ENCODE peak calls at places on chromosomes 11 and 22, in four cellular contexts. S, Q, G and Z are unnamed samples.

GRCh38 chr11:45984192-45984591 is 61.7 kb downstream of the LARGE2 start:
- DNase-seq in S (no peak), Q (no peak), G (no peak), Z (no peak)

GRCh38 chr11:121127809-121128208 is 26.8 kb downstream of the TECTA start:
- DNase-seq in S (no peak), Q (no peak), G (no peak), Z (no peak)

GRCh38 chr11:14539867-14540475 is 19.8 kb upstream of the PSMA1 start:
- DNase-seq in S (no peak), Q (no peak), G (no peak), Z (no peak)

GRCh38 chr22:41021655-41022454 is 70.5 kb upstream of the EP300 start:
- DNase-seq in S (peak), Q (peak), G (peak), Z (peak)

GRCh38 chr11:116885951-116886629 is 48.7 kb upstream of the APOA1 start:
- DNase-seq in S (no peak), Q (no peak), G (no peak), Z (no peak)

GRCh38 chr11:27621440-27622161 is 78.7 kb downstream of the BDNF start:
- DNase-seq in S (no peak), Q (no peak), G (no peak), Z (no peak)

GRCh38 chr22:16954060-16954403 is 54.0 kb downstream of the GAB4 start:
- DNase-seq in S (no peak), Q (no peak), G (no peak), Z (no peak)

GRCh38 chr11:47267858-47268257 is 2.1 kb upstream of the MADD start:
- DNase-seq in S (no peak), Q (no peak), G (no peak), Z (no peak)

GRCh38 chr11:35077709-35078695 is 61.0 kb upstream of the CD44 start:
- DNase-seq in S (no peak), Q (peak), G (no peak), Z (no peak)

GRCh38 chr11:64323373-64323772 is 5.5 kb downstream of the PRDX5 start:
- DNase-seq in S (no peak), Q (no peak), G (no peak), Z (no peak)

GRCh38 chr11:64320556-64320955 is 2.6 kb downstream of the PRDX5 start:
- DNase-seq in S (no peak), Q (no peak), G (no peak), Z (no peak)

GRCh38 chr11:64322925-64323260 is 5.0 kb downstream of the PRDX5 start:
- DNase-seq in S (no peak), Q (no peak), G (no peak), Z (no peak)

GRCh38 chr11:64321026-64321425 is 3.1 kb downstream of the PRDX5 start:
- DNase-seq in S (no peak), Q (no peak), G (no peak), Z (no peak)

DNA sequence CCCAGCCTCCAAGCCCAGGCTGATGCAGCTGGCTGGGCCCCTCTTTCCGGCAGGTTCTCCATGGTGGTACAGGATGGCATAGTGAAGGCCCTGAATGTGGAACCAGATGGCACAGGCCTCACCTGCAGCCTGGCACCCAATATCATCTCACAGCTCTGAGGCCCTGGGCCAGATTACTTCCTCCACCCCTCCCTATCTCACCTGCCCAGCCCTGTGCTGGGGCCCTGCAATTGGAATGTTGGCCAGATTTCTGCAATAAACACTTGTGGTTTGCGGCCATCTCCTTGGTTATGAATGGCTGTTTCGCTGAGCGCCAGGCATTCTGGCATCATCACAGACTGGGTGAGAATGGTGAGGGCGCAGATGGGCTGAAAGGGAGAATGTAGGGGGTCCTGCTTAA is 3.6 kb downstream of the PRDX5 start:
- DNase-seq in S (no peak), Q (no peak), G (no peak), Z (no peak)
- TF ChIP-seq JUND in S (no peak), Q (no peak), G (no peak), Z (no peak)

GRCh38 chr11:19938866-19939265 is 221.4 kb downstream of the DBX1 start:
- DNase-seq in S (no peak), Q (no peak), G (no peak), Z (no peak)

GRCh38 chr11:19935507-19935906 is 222.9 kb downstream of the NAV2 start:
- DNase-seq in S (no peak), Q (no peak), G (no peak), Z (no peak)

GRCh38 chr11:19936461-19936860 is 223.8 kb downstream of the DBX1 start:
- DNase-seq in S (no peak), Q (no peak), G (no peak), Z (no peak)

GRCh38 chr11:19938051-19938856 is 222.0 kb downstream of the DBX1 start:
- DNase-seq in S (peak), Q (peak), G (peak), Z (no peak)

GRCh38 chr11:19939415-19939929 is 220.8 kb downstream of the DBX1 start:
- DNase-seq in S (no peak), Q (no peak), G (no peak), Z (no peak)
- TF ChIP-seq JUND in S (no peak), Q (no peak), G (no peak), Z (no peak)

GRCh38 chr11:1936072-1936780 is 10.9 kb upstream of the MRPL23 start:
- DNase-seq in S (peak), Q (no peak), G (peak), Z (no peak)

GRCh38 chr11:1933416-1934325 is 13.5 kb upstream of the MRPL23 start:
- DNase-seq in S (no peak), Q (no peak), G (no peak), Z (no peak)

GRCh38 chr11:1935156-1936071 is 11.7 kb upstream of the MRPL23 start:
- DNase-seq in S (peak), Q (no peak), G (no peak), Z (no peak)

GRCh38 chr11:1932681-1933080 is 13.2 kb downstream of the TNNT3 start:
- DNase-seq in S (no peak), Q (no peak), G (no peak), Z (no peak)

GRCh38 chr11:1934326-1935155 is 12.6 kb upstream of the MRPL23 start:
- DNase-seq in S (no peak), Q (no peak), G (no peak), Z (no peak)
- TF ChIP-seq JUND in S (no peak), Q (no peak), G (no peak), Z (no peak)

GRCh38 chr11:69245041-69245440 is 48.9 kb upstream of the MYEOV start:
- DNase-seq in S (no peak), Q (no peak), G (no peak), Z (no peak)
- TF ChIP-seq JUND in S (no peak), Q (no peak), G (no peak), Z (no peak)

DNA sequence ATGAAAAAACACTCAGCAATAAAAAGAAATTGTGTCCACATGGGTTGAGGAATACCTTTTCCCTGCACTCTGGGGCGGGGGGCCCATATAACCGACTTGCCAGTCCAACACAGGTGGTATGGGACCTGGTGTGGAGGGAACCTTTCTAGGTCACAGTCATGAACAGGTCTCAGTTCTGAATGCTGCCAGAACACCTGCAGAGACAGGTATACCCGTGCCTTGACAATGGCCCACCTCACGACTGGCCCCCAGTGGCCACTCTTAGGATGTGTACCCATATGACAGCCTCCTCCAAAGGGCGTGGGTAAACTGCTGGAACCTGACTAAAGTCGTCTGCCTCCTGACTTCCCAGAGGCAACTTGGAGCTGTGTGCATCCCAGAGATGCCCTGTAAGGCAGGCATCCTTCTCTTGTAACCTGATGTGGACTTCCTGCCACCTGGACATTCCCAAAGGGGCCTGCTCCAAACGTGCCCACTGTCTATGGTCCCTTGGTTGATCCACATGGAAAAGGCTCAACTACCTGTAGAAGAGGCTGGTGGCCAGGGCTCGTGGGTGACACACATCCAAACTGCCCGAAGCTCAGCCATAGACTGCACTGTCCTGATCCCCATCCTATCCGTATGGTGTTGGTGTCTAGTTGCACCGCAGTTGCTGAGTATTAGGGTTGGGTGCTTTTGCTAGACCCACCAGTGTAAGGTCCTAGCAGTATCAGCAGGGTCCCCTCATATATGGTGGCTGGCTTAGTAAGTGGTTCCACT is 859.3 kb downstream of the BRD1 start:
- DNase-seq in S (peak), Q (peak), G (no peak), Z (peak)
- TF ChIP-seq JUND in S (no peak), Q (no peak), G (no peak), Z (no peak)

GRCh38 chr11:65432133-65432650 is 9.6 kb downstream of the NEAT1 start:
- DNase-seq in S (no peak), Q (no peak), G (no peak), Z (no peak)

GRCh38 chr11:65433657-65434056 is 11.1 kb downstream of the NEAT1 start:
- DNase-seq in S (no peak), Q (no peak), G (no peak), Z (no peak)

GRCh38 chr11:65434057-65434666 is 11.6 kb downstream of the NEAT1 start:
- DNase-seq in S (no peak), Q (no peak), G (no peak), Z (no peak)

GRCh38 chr11:65431452-65432132 is 9.0 kb downstream of the NEAT1 start:
- DNase-seq in S (no peak), Q (no peak), G (no peak), Z (no peak)

GRCh38 chr11:65432686-65433582 is 10.3 kb downstream of the NEAT1 start:
- DNase-seq in S (no peak), Q (no peak), G (no peak), Z (no peak)
- TF ChIP-seq JUND in S (no peak), Q (no peak), G (peak), Z (no peak)

GRCh38 chr22:23067023-23067650 is 3.2 kb upstream of the GNAZ start:
- DNase-seq in S (peak), Q (no peak), G (no peak), Z (no peak)

GRCh38 chr22:23068832-23069385 is 1.4 kb upstream of the GNAZ start:
- DNase-seq in S (no peak), Q (no peak), G (no peak), Z (no peak)

GRCh38 chr22:23067691-23068090 is 2.6 kb upstream of the GNAZ start:
- DNase-seq in S (peak), Q (no peak), G (no peak), Z (no peak)

GRCh38 chr22:23069502-23070357 is 589 bp upstream of the GNAZ start:
- DNase-seq in S (peak), Q (peak), G (peak), Z (peak)

DNA sequence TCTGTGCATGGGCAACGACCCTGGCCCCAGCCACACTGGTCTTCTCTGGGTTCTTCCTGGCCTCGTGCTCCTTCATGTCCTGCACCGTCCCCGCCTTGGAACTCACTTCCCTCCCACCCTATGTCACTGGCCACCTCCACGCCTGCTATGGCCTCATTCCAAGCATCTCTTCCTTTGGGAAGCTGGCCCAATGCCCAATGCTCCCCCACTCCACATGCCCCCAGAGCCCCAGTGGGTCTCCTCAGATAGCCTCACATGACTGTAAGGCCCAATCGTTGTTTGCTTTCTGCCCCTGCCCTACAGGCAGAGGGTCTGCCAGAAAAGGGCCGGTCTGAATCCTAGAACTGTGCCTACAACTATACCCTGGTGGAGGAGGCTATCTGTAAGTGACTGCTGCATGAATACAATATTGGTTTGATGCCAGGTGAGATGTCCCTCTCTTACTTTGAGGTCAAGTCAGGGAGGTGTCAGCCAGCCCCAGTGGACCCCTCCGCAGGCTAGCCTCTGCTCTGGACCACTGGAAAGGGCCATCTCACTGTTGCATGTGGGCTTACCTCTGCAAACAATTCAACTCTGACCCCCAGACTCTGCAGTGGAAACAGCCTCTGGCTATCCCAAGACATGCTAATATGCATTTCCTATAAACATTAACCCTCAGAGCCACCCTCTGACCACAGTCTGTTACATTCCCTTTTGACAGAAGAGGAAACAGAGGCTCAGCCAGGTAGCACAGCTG is 2.1 kb upstream of the GNAZ start:
- DNase-seq in S (no peak), Q (no peak), G (no peak), Z (no peak)
- TF ChIP-seq JUND in S (no peak), Q (no peak), G (no peak), Z (no peak)

DNA sequence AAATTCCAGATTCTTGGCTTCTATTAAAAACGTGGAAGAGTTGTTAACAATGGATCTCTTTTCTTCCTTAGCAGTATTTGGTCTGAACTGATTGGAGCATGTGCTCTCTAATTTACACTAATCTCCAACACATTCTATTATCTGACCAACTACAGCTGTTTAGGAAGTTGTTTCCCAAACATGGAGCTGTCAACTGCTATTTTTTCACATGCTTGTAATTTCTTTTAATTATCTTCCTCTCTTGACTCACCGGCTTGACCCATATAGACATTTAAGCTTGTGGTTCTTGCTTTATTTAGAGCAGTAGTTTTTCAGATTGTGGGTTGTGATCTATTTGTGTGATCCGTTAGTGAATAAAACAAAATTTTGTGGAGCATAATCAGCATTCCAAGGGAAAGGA is 40.8 kb downstream of the CTNND1 start:
- DNase-seq in S (no peak), Q (no peak), G (no peak), Z (no peak)
- TF ChIP-seq JUND in S (no peak), Q (no peak), G (no peak), Z (no peak)

DNA sequence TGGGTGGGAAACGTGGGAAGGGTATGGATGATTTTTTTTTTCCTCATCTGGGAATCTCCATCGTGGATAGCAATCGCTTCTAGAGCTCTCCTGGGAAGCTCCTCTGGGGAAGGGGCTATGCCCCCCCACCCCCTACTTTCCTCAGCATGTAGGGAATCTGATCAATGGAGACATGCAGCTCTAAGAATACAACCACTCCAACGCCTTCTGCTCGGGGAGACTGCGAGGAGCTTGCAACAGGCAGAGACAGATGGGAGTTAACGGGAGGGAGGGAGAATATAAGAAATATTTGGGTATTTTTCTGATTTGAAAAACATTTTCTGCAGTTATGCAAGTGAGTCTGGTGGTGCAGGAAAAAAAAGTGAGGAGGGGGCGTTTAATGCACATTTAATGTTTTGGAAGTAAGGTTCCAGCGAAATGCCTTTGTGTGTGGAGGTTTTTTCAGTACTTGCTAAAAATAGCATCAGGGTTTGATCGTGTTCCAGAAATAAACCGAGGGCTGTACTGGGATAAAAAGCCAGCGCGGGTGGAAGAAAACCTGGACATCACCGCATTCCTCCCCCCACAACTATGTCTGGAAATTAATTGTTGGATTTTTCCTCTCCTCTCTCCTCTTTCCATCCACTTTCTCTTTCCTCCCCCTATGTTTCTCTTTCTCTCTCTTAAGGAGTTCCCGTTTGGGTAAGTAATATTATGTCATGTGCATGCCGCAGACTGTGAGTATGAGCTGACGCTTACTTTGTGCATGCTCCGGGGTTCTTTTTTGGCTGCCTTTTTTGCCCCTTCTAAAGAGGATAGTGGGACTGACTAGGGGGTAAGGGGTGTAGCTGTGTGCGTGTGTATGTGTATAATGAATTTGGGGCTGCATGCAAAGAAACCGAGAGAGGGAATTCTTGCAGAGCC is 104.4 kb upstream of the HSD17B12 start:
- DNase-seq in S (no peak), Q (no peak), G (no peak), Z (no peak)
- TF ChIP-seq JUND in S (no peak), Q (no peak), G (no peak), Z (no peak)

GRCh38 chr11:5690216-5690615 is 626 bp downstream of the TRIM22 start:
- DNase-seq in S (no peak), Q (no peak), G (no peak), Z (no peak)

GRCh38 chr11:5691963-5692358 is 2.4 kb downstream of the TRIM22 start:
- DNase-seq in S (no peak), Q (no peak), G (no peak), Z (no peak)

GRCh38 chr11:5688482-5688881 is 1.1 kb upstream of the TRIM22 start:
- DNase-seq in S (no peak), Q (no peak), G (no peak), Z (no peak)

GRCh38 chr11:5690736-5691135 is 1.1 kb downstream of the TRIM22 start:
- DNase-seq in S (no peak), Q (no peak), G (no peak), Z (no peak)

DNA sequence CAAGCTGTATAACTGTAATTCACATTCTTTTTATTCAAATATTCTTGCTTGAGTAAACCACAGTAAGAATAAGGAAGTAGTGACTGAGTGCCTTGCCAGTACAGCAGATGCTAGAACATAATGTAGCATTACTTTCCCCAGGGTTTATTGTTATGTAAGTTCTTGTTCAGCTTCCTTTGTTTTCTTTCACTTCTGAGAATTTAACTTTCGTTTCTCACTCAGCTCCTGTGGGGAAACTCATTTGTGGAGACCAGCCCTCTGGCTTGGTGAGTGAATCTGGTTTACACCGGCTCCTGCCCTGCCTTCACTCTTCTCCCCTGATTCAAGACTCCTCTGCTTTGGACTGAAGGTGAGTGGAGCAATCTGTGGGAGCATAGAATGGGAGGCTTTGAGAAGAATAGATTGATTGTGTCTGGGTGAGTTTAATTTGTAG is at the start of gene TRIM22:
- DNase-seq in S (no peak), Q (no peak), G (no peak), Z (no peak)
- TF ChIP-seq JUND in S (no peak), Q (no peak), G (no peak), Z (no peak)